ENCODE peak calls at places on chromosomes 11 and 22, in ten cellular contexts. One of them, this sample, is unnamed.

GRCh38 chr11:46357483-46357936 is 10.2 kb downstream of the DGKZ start:
- DNase-seq in NCI-H748 treated with DMSO at 0.1 percent for 48 hours: no peak
- DNase-seq in A549: no peak
- DNase-seq in neural crest cell: no peak
- DNase-seq in fibroblast of lung: no peak
- DNase-seq in dorsolateral prefrontal cortex: no peak
- DNase-seq in sciatic nerve: no peak
- DNase-seq in RWPE1: no peak
- DNase-seq in AG08395: no peak
- DNase-seq in dermis blood vessel endothelial cell: no peak
- DNase-seq in this sample: no peak

GRCh38 chr11:91790346-91790745 is 434.3 kb upstream of the FAT3 start:
- DNase-seq in neural crest cell: no peak
- DNase-seq in NCI-H748 treated with DMSO at 0.1 percent for 48 hours: no peak
- DNase-seq in A549: no peak
- DNase-seq in fibroblast of lung: peak
- DNase-seq in sciatic nerve: no peak
- DNase-seq in RWPE1: no peak
- DNase-seq in AG08395: no peak
- DNase-seq in dorsolateral prefrontal cortex: no peak
- DNase-seq in dermis blood vessel endothelial cell: no peak
- DNase-seq in this sample: no peak

GRCh38 chr11:120462825-120463224 is 48.7 kb upstream of the GRIK4 start:
- DNase-seq in A549: no peak
- DNase-seq in fibroblast of lung: peak
- DNase-seq in sciatic nerve: no peak
- DNase-seq in RWPE1: no peak
- DNase-seq in NCI-H748 treated with DMSO at 0.1 percent for 48 hours: no peak
- DNase-seq in dorsolateral prefrontal cortex: no peak
- DNase-seq in neural crest cell: no peak
- DNase-seq in AG08395: no peak
- DNase-seq in dermis blood vessel endothelial cell: no peak
- DNase-seq in this sample: peak

GRCh38 chr22:19892925-19893324 is 38.3 kb upstream of the GNB1L start:
- DNase-seq in A549: no peak
- DNase-seq in NCI-H748 treated with DMSO at 0.1 percent for 48 hours: no peak
- DNase-seq in AG08395: no peak
- DNase-seq in dermis blood vessel endothelial cell: no peak
- DNase-seq in dorsolateral prefrontal cortex: no peak
- DNase-seq in fibroblast of lung: no peak
- DNase-seq in neural crest cell: no peak
- DNase-seq in RWPE1: no peak
- DNase-seq in sciatic nerve: no peak
- DNase-seq in this sample: no peak

GRCh38 chr22:31917227-31917921 is 27.0 kb upstream of the YWHAH start:
- DNase-seq in dermis blood vessel endothelial cell: no peak
- DNase-seq in A549: no peak
- DNase-seq in NCI-H748 treated with DMSO at 0.1 percent for 48 hours: no peak
- DNase-seq in AG08395: no peak
- DNase-seq in dorsolateral prefrontal cortex: peak
- DNase-seq in RWPE1: no peak
- DNase-seq in neural crest cell: no peak
- DNase-seq in sciatic nerve: no peak
- DNase-seq in fibroblast of lung: no peak
- DNase-seq in this sample: no peak

GRCh38 chr11:58259983-58260382 is 8.1 kb downstream of the OR10W1 start:
- DNase-seq in dorsolateral prefrontal cortex: no peak
- DNase-seq in NCI-H748 treated with DMSO at 0.1 percent for 48 hours: no peak
- DNase-seq in AG08395: no peak
- DNase-seq in dermis blood vessel endothelial cell: no peak
- DNase-seq in fibroblast of lung: no peak
- DNase-seq in sciatic nerve: no peak
- DNase-seq in neural crest cell: no peak
- DNase-seq in A549: no peak
- DNase-seq in RWPE1: no peak
- DNase-seq in this sample: no peak

GRCh38 chr11:19368726-19369364 is 128.1 kb upstream of the E2F8 start:
- DNase-seq in dermis blood vessel endothelial cell: peak
- DNase-seq in A549: no peak
- DNase-seq in RWPE1: no peak
- DNase-seq in dorsolateral prefrontal cortex: no peak
- DNase-seq in NCI-H748 treated with DMSO at 0.1 percent for 48 hours: no peak
- DNase-seq in neural crest cell: no peak
- DNase-seq in sciatic nerve: no peak
- DNase-seq in fibroblast of lung: peak
- DNase-seq in AG08395: peak
- DNase-seq in this sample: peak

GRCh38 chr11:79896258-79896657 is 455.4 kb upstream of the TENM4 start:
- DNase-seq in NCI-H748 treated with DMSO at 0.1 percent for 48 hours: no peak
- DNase-seq in AG08395: no peak
- DNase-seq in A549: no peak
- DNase-seq in neural crest cell: no peak
- DNase-seq in dermis blood vessel endothelial cell: no peak
- DNase-seq in fibroblast of lung: peak
- DNase-seq in RWPE1: no peak
- DNase-seq in sciatic nerve: no peak
- DNase-seq in dorsolateral prefrontal cortex: no peak
- DNase-seq in this sample: no peak

GRCh38 chr11:35955636-35956035 is 11.8 kb downstream of the LDLRAD3 start:
- DNase-seq in neural crest cell: no peak
- DNase-seq in sciatic nerve: no peak
- DNase-seq in dorsolateral prefrontal cortex: no peak
- DNase-seq in RWPE1: no peak
- DNase-seq in A549: no peak
- DNase-seq in fibroblast of lung: no peak
- DNase-seq in dermis blood vessel endothelial cell: no peak
- DNase-seq in AG08395: no peak
- DNase-seq in NCI-H748 treated with DMSO at 0.1 percent for 48 hours: no peak
- DNase-seq in this sample: no peak

GRCh38 chr11:111633248-111633647 is 31.0 kb downstream of the SIK2 start:
- DNase-seq in NCI-H748 treated with DMSO at 0.1 percent for 48 hours: no peak
- DNase-seq in dermis blood vessel endothelial cell: peak
- DNase-seq in dorsolateral prefrontal cortex: no peak
- DNase-seq in sciatic nerve: no peak
- DNase-seq in neural crest cell: no peak
- DNase-seq in RWPE1: no peak
- DNase-seq in A549: no peak
- DNase-seq in AG08395: no peak
- DNase-seq in fibroblast of lung: no peak
- DNase-seq in this sample: no peak